ENCODE peak calls at places on chromosomes 1 and 21, in eight cellular contexts. L is mesendoderm; O is brain microvascular endothelial cell; E is fibroblast of mammary gland; J is CD8-positive, alpha-beta T cell; V is fibroblast of villous mesenchyme; X is A549; M is GM23338. C is an unnamed sample.

GRCh38 chr1:2137257-2138121 is 57.1 kb downstream of the FAAP20 start:
- DNase-seq in O (no peak), L (no peak), M (no peak), X (no peak), E (no peak), J (no peak), V (no peak), C (no peak)

GRCh38 chr1:35931424-35932157 is 686 bp downstream of the AGO3 start:
- DNase-seq in E (peak; percentile 6), J (no peak), X (no peak), L (peak; percentile 66), O (peak; percentile 9), V (peak; percentile 15), M (no peak), C (peak; percentile 71)

GRCh38 chr1:168265596-168265995 is 15.1 kb upstream of the TBX19 start:
- DNase-seq in X (no peak), J (no peak), M (no peak), L (no peak), V (no peak), O (no peak), E (no peak), C (no peak)

GRCh38 chr1:97350662-97351061 is 570.2 kb downstream of the DPYD start:
- DNase-seq in M (no peak), L (no peak), O (no peak), J (no peak), V (peak; percentile 35), X (no peak), E (peak; percentile 35), C (no peak)

GRCh38 chr1:844472-845026 is 79.2 kb upstream of the SAMD11 start:
- DNase-seq in L (peak; percentile 69), M (peak; percentile 50), E (no peak), O (no peak), X (no peak), V (no peak), J (no peak), C (no peak)

GRCh38 chr1:174273190-174273589 is 113.9 kb downstream of the RABGAP1L start:
- DNase-seq in M (no peak), O (no peak), E (no peak), V (no peak), J (no peak), X (no peak), L (no peak), C (no peak)

GRCh38 chr21:44018813-44019567 is 6.9 kb downstream of the TRAPPC10 start:
- DNase-seq in L (no peak), M (no peak), V (peak; percentile 22), X (no peak), E (no peak), J (no peak), O (no peak), C (no peak)

GRCh38 chr1:23568608-23569383 is 9.5 kb upstream of the ID3 start:
- DNase-seq in E (no peak), X (no peak), L (no peak), M (peak; percentile 49), J (no peak), O (no peak), V (no peak), C (peak; percentile 60)

GRCh38 chr1:51560034-51560433 is 41.0 kb upstream of the EPS15 start:
- DNase-seq in X (no peak), M (no peak), E (no peak), L (no peak), J (no peak), V (no peak), O (no peak), C (no peak)

GRCh38 chr1:46549697-46550681 is 1.5 kb downstream of the KNCN start:
- DNase-seq in O (peak; percentile 75), E (peak; percentile 31), X (no peak), M (peak; percentile 70), V (peak; percentile 19), J (peak; percentile 55), L (peak; percentile 87), C (no peak)

GRCh38 chr1:174405219-174405618 is 42.5 kb upstream of the GPR52 start:
- DNase-seq in J (no peak), E (no peak), X (no peak), V (no peak), O (no peak), L (no peak), M (no peak), C (no peak)

GRCh38 chr1:32289256-32289655 is 2.6 kb upstream of the HDAC1 start:
- DNase-seq in V (no peak), L (no peak), M (no peak), J (no peak), X (no peak), O (no peak), E (no peak), C (no peak)

GRCh38 chr1:111275780-111276433 is 14.7 kb upstream of the CHIA start:
- DNase-seq in E (peak; percentile 4), X (no peak), O (no peak), V (no peak), M (no peak), J (no peak), L (no peak), C (no peak)

GRCh38 chr1:111275079-111275478 is 15.6 kb upstream of the CHIA start:
- DNase-seq in L (no peak), V (peak; percentile 61), M (no peak), E (peak; percentile 96), X (no peak), O (no peak), J (no peak), C (peak; percentile 84)

GRCh38 chr1:111272081-111272480 is 18.6 kb upstream of the CHIA start:
- DNase-seq in V (no peak), O (no peak), M (peak; percentile 32), E (no peak), J (no peak), L (no peak), X (no peak), C (no peak)

GRCh38 chr1:111271464-111271801 is 19.2 kb upstream of the CHIA start:
- DNase-seq in X (no peak), V (no peak), J (no peak), E (no peak), O (no peak), M (peak; percentile 24), L (no peak), C (no peak)

DNA sequence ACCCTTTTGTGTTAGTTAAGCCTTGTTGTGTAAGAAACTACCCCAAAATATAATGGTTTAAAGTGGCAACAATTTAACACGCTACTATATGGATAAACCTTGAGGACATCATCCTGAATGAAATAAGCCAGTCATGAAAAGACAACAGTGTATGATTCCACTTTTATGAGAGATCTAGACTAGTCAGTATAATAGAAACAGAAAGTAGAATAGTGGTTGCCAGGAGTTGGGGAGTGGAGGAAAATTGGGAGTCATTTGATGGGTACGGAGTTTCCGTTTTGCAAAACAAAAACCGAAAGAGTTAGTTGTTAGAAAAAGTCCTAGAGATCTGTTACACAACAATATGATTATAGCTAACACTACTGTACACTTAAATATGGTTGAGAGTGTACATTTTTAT is 16.0 kb upstream of the CHIA start:
- DNase-seq in E (peak; percentile 48), J (no peak), O (no peak), V (peak; percentile 7), M (no peak), X (no peak), L (no peak), C (no peak)
- H3K4me3 ChIP-seq in E (no peak overlapping the region), J (no peak overlapping the region), O (no peak overlapping the region), V (no peak overlapping the region), M (no peak overlapping the region), X (no peak overlapping the region), L (no peak overlapping the region), C (no peak overlapping the region)

GRCh38 chr1:153883223-153883622 is 39.5 kb downstream of the GATAD2B start:
- DNase-seq in O (no peak), X (no peak), V (no peak), M (no peak), L (peak; percentile 17), E (no peak), J (no peak), C (no peak)

GRCh38 chr1:153886127-153886526 is 36.6 kb downstream of the GATAD2B start:
- DNase-seq in M (no peak), L (no peak), O (no peak), V (no peak), X (no peak), J (no peak), E (no peak), C (no peak)

DNA sequence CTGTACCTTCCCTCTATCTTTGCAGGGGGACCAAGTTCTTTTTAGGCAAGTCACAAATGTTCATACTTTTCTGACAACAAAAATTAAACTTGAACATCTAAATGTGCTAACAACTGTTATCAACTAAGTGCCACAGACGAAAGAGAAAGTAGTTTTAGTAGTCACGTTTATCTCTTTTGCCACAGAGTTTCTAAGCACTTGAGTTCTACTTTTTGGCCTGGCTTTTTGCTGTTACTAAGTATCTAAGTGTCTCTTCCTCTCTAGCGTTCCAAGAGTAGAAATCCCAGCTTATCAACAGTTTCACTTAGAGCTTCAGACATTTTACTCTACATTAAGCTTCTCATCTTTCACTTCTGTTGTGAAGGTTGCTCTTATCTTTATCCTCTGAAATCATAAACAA is 34.3 kb downstream of the GATAD2B start:
- DNase-seq in J (no peak), L (no peak), V (peak; percentile 49), E (no peak), M (no peak), O (no peak), X (no peak), C (no peak)
- H3K4me3 ChIP-seq in J (no peak overlapping the region), L (no peak overlapping the region), V (no peak overlapping the region), E (no peak overlapping the region), M (no peak overlapping the region), O (no peak overlapping the region), X (no peak overlapping the region), C (no peak overlapping the region)

DNA sequence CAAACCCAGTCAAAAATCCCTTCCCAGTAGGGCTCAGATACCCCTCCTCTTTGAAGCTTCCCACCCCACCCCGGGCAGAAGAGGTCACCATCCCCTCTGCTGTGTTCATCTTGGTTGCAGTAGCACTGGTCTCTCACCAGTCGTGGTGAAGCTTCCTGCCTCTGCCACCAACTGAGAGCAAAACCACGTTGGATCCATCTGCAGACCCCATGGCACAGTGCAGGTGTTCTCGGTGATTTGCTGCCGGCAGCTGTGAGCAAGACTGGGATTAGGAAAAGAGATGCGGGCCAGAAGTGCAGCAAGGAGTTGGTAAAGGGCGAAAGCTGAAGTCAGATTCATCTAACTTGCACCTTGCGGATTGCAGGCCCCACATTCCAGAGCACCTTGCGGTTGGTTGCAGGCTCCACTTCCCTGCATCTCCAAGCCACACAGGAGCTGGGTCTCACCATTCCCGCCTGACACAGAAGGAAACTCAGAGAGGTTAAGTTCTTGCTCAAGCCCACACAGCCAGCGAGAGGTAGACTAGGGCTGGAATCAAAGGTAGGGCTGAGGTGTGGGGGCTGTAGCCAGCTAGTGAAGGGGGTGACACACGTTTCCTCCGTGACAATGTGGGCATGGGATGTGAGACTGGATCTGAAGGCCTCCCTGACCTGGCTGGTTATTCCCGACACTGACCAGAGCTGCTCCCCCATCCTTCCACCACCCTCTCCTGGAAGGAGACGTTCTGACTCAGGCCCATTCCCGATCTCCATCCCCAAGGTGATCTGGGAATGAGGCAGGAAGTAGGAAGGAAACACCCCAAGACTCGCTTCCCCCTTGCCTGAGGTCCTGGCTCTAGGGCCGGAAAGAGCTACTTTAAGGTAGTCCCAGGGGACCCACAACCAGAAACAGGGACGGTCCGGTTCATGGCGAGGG is 3.3 kb upstream of the FAM110D start:
- DNase-seq in O (no peak), J (no peak), X (no peak), V (no peak), M (peak; percentile 67), E (no peak), L (no peak), C (no peak)
- H3K4me3 ChIP-seq in O (no peak overlapping the region), J (no peak overlapping the region), X (no peak overlapping the region), V (no peak overlapping the region), M (peak overlapping the region; percentile 58), E (no peak overlapping the region), L (no peak overlapping the region), C (peak overlapping the region; percentile 46)

GRCh38 chr1:219906924-219907771 is 21.2 kb downstream of the SLC30A10 start:
- DNase-seq in O (no peak), L (no peak), J (no peak), V (no peak), E (no peak), M (no peak), X (no peak), C (no peak)
- H3K4me3 ChIP-seq in O (no peak overlapping the region), L (no peak overlapping the region), J (no peak overlapping the region), V (no peak overlapping the region), E (no peak overlapping the region), M (no peak overlapping the region), X (no peak overlapping the region), C (no peak overlapping the region)